ENCODE peak calls at places on chromosomes 1 and 21, in seven cellular contexts. One of them, this sample, is unnamed.

GRCh38 chr1:212562771-212563170 is 45.8 kb upstream of the ATF3 start:
- DNase-seq in HS-5: no peak
- DNase-seq in HTR-8/SVneo: no peak
- DNase-seq in stimulated activated CD4-positive, alpha-beta T cell treated with anti-CD3 and anti-CD28 coated beads, TNF-alpha, amount 100 ng/mL, for 48 hours: no peak
- DNase-seq in LoVo: no peak
- DNase-seq in AG08395: no peak
- DNase-seq in H54: no peak
- DNase-seq in this sample: no peak

GRCh38 chr1:54803761-54804470 is 2.8 kb upstream of the TTC22 start:
- DNase-seq in LoVo: no peak
- DNase-seq in HTR-8/SVneo: no peak
- DNase-seq in HS-5: no peak
- DNase-seq in stimulated activated CD4-positive, alpha-beta T cell treated with anti-CD3 and anti-CD28 coated beads, TNF-alpha, amount 100 ng/mL, for 48 hours: no peak
- DNase-seq in AG08395: peak; percentile 52
- DNase-seq in H54: peak; percentile 74
- DNase-seq in this sample: no peak

GRCh38 chr1:87024936-87025537 is 110.6 kb downstream of the HS2ST1 start:
- DNase-seq in HS-5: peak; percentile 10
- DNase-seq in H54: peak; percentile 11
- DNase-seq in LoVo: peak; percentile 44
- DNase-seq in stimulated activated CD4-positive, alpha-beta T cell treated with anti-CD3 and anti-CD28 coated beads, TNF-alpha, amount 100 ng/mL, for 48 hours: no peak
- DNase-seq in HTR-8/SVneo: peak; percentile 22
- DNase-seq in AG08395: peak; percentile 50
- DNase-seq in this sample: no peak

GRCh38 chr21:27776925-27777553 is 810.2 kb upstream of the ADAMTS5 start:
- DNase-seq in H54: no peak
- DNase-seq in HS-5: no peak
- DNase-seq in stimulated activated CD4-positive, alpha-beta T cell treated with anti-CD3 and anti-CD28 coated beads, TNF-alpha, amount 100 ng/mL, for 48 hours: no peak
- DNase-seq in HTR-8/SVneo: no peak
- DNase-seq in AG08395: no peak
- DNase-seq in LoVo: no peak
- DNase-seq in this sample: no peak

GRCh38 chr1:213014642-213015041 is 1.0 kb downstream of the ANGEL2 start:
- DNase-seq in HTR-8/SVneo: no peak
- DNase-seq in HS-5: peak; percentile 8
- DNase-seq in AG08395: peak; percentile 14
- DNase-seq in H54: no peak
- DNase-seq in stimulated activated CD4-positive, alpha-beta T cell treated with anti-CD3 and anti-CD28 coated beads, TNF-alpha, amount 100 ng/mL, for 48 hours: no peak
- DNase-seq in LoVo: no peak
- DNase-seq in this sample: no peak

GRCh38 chr21:42413093-42413492 is 9.4 kb downstream of the UBASH3A start:
- DNase-seq in HTR-8/SVneo: no peak
- DNase-seq in stimulated activated CD4-positive, alpha-beta T cell treated with anti-CD3 and anti-CD28 coated beads, TNF-alpha, amount 100 ng/mL, for 48 hours: no peak
- DNase-seq in H54: no peak
- DNase-seq in LoVo: no peak
- DNase-seq in AG08395: no peak
- DNase-seq in HS-5: no peak
- DNase-seq in this sample: no peak

GRCh38 chr21:15558884-15559283 is 170.9 kb upstream of the USP25 start:
- DNase-seq in stimulated activated CD4-positive, alpha-beta T cell treated with anti-CD3 and anti-CD28 coated beads, TNF-alpha, amount 100 ng/mL, for 48 hours: no peak
- DNase-seq in HS-5: no peak
- DNase-seq in LoVo: no peak
- DNase-seq in AG08395: no peak
- DNase-seq in HTR-8/SVneo: no peak
- DNase-seq in H54: no peak
- DNase-seq in this sample: no peak

GRCh38 chr1:175840787-175841186 is 97.4 kb upstream of the TNR start:
- DNase-seq in HTR-8/SVneo: no peak
- DNase-seq in LoVo: no peak
- DNase-seq in H54: no peak
- DNase-seq in stimulated activated CD4-positive, alpha-beta T cell treated with anti-CD3 and anti-CD28 coated beads, TNF-alpha, amount 100 ng/mL, for 48 hours: no peak
- DNase-seq in AG08395: no peak
- DNase-seq in HS-5: no peak
- DNase-seq in this sample: no peak

GRCh38 chr1:70386121-70386520 is 24.9 kb upstream of the CTH start:
- DNase-seq in LoVo: no peak
- DNase-seq in HS-5: no peak
- DNase-seq in H54: no peak
- DNase-seq in HTR-8/SVneo: no peak
- DNase-seq in stimulated activated CD4-positive, alpha-beta T cell treated with anti-CD3 and anti-CD28 coated beads, TNF-alpha, amount 100 ng/mL, for 48 hours: no peak
- DNase-seq in AG08395: no peak
- DNase-seq in this sample: no peak

GRCh38 chr1:95562230-95562629 is 328.2 kb downstream of the RWDD3 start:
- DNase-seq in stimulated activated CD4-positive, alpha-beta T cell treated with anti-CD3 and anti-CD28 coated beads, TNF-alpha, amount 100 ng/mL, for 48 hours: no peak
- DNase-seq in AG08395: no peak
- DNase-seq in H54: no peak
- DNase-seq in LoVo: no peak
- DNase-seq in HTR-8/SVneo: no peak
- DNase-seq in HS-5: no peak
- DNase-seq in this sample: no peak

GRCh38 chr1:228540161-228540917 is 53.2 kb downstream of the RNF187 start:
- DNase-seq in H54: no peak
- DNase-seq in HTR-8/SVneo: no peak
- DNase-seq in HS-5: no peak
- DNase-seq in stimulated activated CD4-positive, alpha-beta T cell treated with anti-CD3 and anti-CD28 coated beads, TNF-alpha, amount 100 ng/mL, for 48 hours: no peak
- DNase-seq in AG08395: no peak
- DNase-seq in LoVo: no peak
- DNase-seq in this sample: no peak

GRCh38 chr1:99533909-99534907 is 111.7 kb upstream of the PALMD start:
- DNase-seq in stimulated activated CD4-positive, alpha-beta T cell treated with anti-CD3 and anti-CD28 coated beads, TNF-alpha, amount 100 ng/mL, for 48 hours: no peak
- DNase-seq in H54: no peak
- DNase-seq in HS-5: no peak
- DNase-seq in LoVo: no peak
- DNase-seq in HTR-8/SVneo: no peak
- DNase-seq in AG08395: no peak
- DNase-seq in this sample: no peak

GRCh38 chr1:41006942-41007865 is 14.3 kb downstream of the SLFNL1 start:
- DNase-seq in LoVo: no peak
- DNase-seq in AG08395: peak; percentile 26
- DNase-seq in HTR-8/SVneo: no peak
- DNase-seq in stimulated activated CD4-positive, alpha-beta T cell treated with anti-CD3 and anti-CD28 coated beads, TNF-alpha, amount 100 ng/mL, for 48 hours: no peak
- DNase-seq in H54: no peak
- DNase-seq in HS-5: no peak
- DNase-seq in this sample: no peak

GRCh38 chr1:46246548-46247432 is 773 bp upstream of the RAD54L start:
- DNase-seq in HTR-8/SVneo: peak; percentile 92
- DNase-seq in LoVo: peak; percentile 14
- DNase-seq in HS-5: no peak
- DNase-seq in H54: peak; percentile 94
- DNase-seq in stimulated activated CD4-positive, alpha-beta T cell treated with anti-CD3 and anti-CD28 coated beads, TNF-alpha, amount 100 ng/mL, for 48 hours: peak; percentile 32
- DNase-seq in AG08395: peak; percentile 43
- DNase-seq in this sample: peak; percentile 66

GRCh38 chr1:161165742-161166668 is at the start of gene PPOX:
- DNase-seq in H54: peak; percentile 89
- DNase-seq in LoVo: peak; percentile 96
- DNase-seq in stimulated activated CD4-positive, alpha-beta T cell treated with anti-CD3 and anti-CD28 coated beads, TNF-alpha, amount 100 ng/mL, for 48 hours: peak; percentile 86
- DNase-seq in HS-5: peak; percentile 93
- DNase-seq in HTR-8/SVneo: peak; percentile 87
- DNase-seq in AG08395: peak; percentile 94
- DNase-seq in this sample: peak; percentile 91

GRCh38 chr1:230286890-230287269 is 139.3 kb downstream of the PGBD5 start:
- DNase-seq in HS-5: no peak
- DNase-seq in stimulated activated CD4-positive, alpha-beta T cell treated with anti-CD3 and anti-CD28 coated beads, TNF-alpha, amount 100 ng/mL, for 48 hours: no peak
- DNase-seq in LoVo: no peak
- DNase-seq in AG08395: no peak
- DNase-seq in HTR-8/SVneo: no peak
- DNase-seq in H54: no peak
- DNase-seq in this sample: no peak

GRCh38 chr1:237316352-237316751 is 274.4 kb downstream of the RYR2 start:
- DNase-seq in HTR-8/SVneo: no peak
- DNase-seq in H54: no peak
- DNase-seq in AG08395: no peak
- DNase-seq in LoVo: no peak
- DNase-seq in stimulated activated CD4-positive, alpha-beta T cell treated with anti-CD3 and anti-CD28 coated beads, TNF-alpha, amount 100 ng/mL, for 48 hours: no peak
- DNase-seq in HS-5: no peak
- DNase-seq in this sample: no peak

GRCh38 chr1:80392529-80392928 is 1386.0 kb upstream of the ADGRL4 start:
- DNase-seq in AG08395: no peak
- DNase-seq in stimulated activated CD4-positive, alpha-beta T cell treated with anti-CD3 and anti-CD28 coated beads, TNF-alpha, amount 100 ng/mL, for 48 hours: no peak
- DNase-seq in HTR-8/SVneo: no peak
- DNase-seq in H54: no peak
- DNase-seq in HS-5: peak; percentile 42
- DNase-seq in LoVo: no peak
- DNase-seq in this sample: no peak

GRCh38 chr1:42739753-42740700 is at the start of gene CLDN19:
- DNase-seq in stimulated activated CD4-positive, alpha-beta T cell treated with anti-CD3 and anti-CD28 coated beads, TNF-alpha, amount 100 ng/mL, for 48 hours: no peak
- DNase-seq in HTR-8/SVneo: no peak
- DNase-seq in AG08395: no peak
- DNase-seq in LoVo: no peak
- DNase-seq in H54: no peak
- DNase-seq in HS-5: no peak
- DNase-seq in this sample: no peak

GRCh38 chr1:204888294-204888693 is 17.6 kb downstream of the NFASC start:
- DNase-seq in HTR-8/SVneo: no peak
- DNase-seq in HS-5: no peak
- DNase-seq in H54: no peak
- DNase-seq in LoVo: no peak
- DNase-seq in stimulated activated CD4-positive, alpha-beta T cell treated with anti-CD3 and anti-CD28 coated beads, TNF-alpha, amount 100 ng/mL, for 48 hours: no peak
- DNase-seq in AG08395: peak; percentile 51
- DNase-seq in this sample: no peak

GRCh38 chr1:16724718-16725438 is 15.4 kb upstream of the RNU1-4 start:
- DNase-seq in H54: no peak
- DNase-seq in LoVo: no peak
- DNase-seq in HS-5: no peak
- DNase-seq in HTR-8/SVneo: no peak
- DNase-seq in stimulated activated CD4-positive, alpha-beta T cell treated with anti-CD3 and anti-CD28 coated beads, TNF-alpha, amount 100 ng/mL, for 48 hours: no peak
- DNase-seq in AG08395: no peak
- DNase-seq in this sample: no peak

GRCh38 chr1:62318756-62319544 is at the start of gene KANK4:
- DNase-seq in LoVo: peak; percentile 8
- DNase-seq in H54: no peak
- DNase-seq in AG08395: no peak
- DNase-seq in HTR-8/SVneo: no peak
- DNase-seq in stimulated activated CD4-positive, alpha-beta T cell treated with anti-CD3 and anti-CD28 coated beads, TNF-alpha, amount 100 ng/mL, for 48 hours: no peak
- DNase-seq in HS-5: no peak
- DNase-seq in this sample: no peak

GRCh38 chr1:226404063-226404903 is 3.6 kb downstream of the PARP1 start:
- DNase-seq in LoVo: no peak
- DNase-seq in HS-5: peak; percentile 20
- DNase-seq in stimulated activated CD4-positive, alpha-beta T cell treated with anti-CD3 and anti-CD28 coated beads, TNF-alpha, amount 100 ng/mL, for 48 hours: no peak
- DNase-seq in H54: no peak
- DNase-seq in HTR-8/SVneo: no peak
- DNase-seq in AG08395: peak; percentile 50
- DNase-seq in this sample: no peak

GRCh38 chr1:26574018-26574417 is 44.5 kb downstream of the RPS6KA1 start:
- DNase-seq in AG08395: no peak
- DNase-seq in LoVo: no peak
- DNase-seq in stimulated activated CD4-positive, alpha-beta T cell treated with anti-CD3 and anti-CD28 coated beads, TNF-alpha, amount 100 ng/mL, for 48 hours: no peak
- DNase-seq in H54: no peak
- DNase-seq in HTR-8/SVneo: no peak
- DNase-seq in HS-5: no peak
- DNase-seq in this sample: no peak

GRCh38 chr1:53122194-53122846 is 20.1 kb downstream of the SLC1A7 start:
- DNase-seq in H54: no peak
- DNase-seq in HTR-8/SVneo: no peak
- DNase-seq in LoVo: no peak
- DNase-seq in stimulated activated CD4-positive, alpha-beta T cell treated with anti-CD3 and anti-CD28 coated beads, TNF-alpha, amount 100 ng/mL, for 48 hours: no peak
- DNase-seq in HS-5: no peak
- DNase-seq in AG08395: peak; percentile 57
- DNase-seq in this sample: no peak

GRCh38 chr1:53470155-53470554 is 11.0 kb downstream of the DMRTB1 start:
- DNase-seq in HS-5: no peak
- DNase-seq in H54: no peak
- DNase-seq in stimulated activated CD4-positive, alpha-beta T cell treated with anti-CD3 and anti-CD28 coated beads, TNF-alpha, amount 100 ng/mL, for 48 hours: no peak
- DNase-seq in HTR-8/SVneo: no peak
- DNase-seq in LoVo: no peak
- DNase-seq in AG08395: peak; percentile 95
- DNase-seq in this sample: no peak

GRCh38 chr21:35215870-35216269 is 166.8 kb upstream of the RUNX1 start:
- DNase-seq in HTR-8/SVneo: no peak
- DNase-seq in stimulated activated CD4-positive, alpha-beta T cell treated with anti-CD3 and anti-CD28 coated beads, TNF-alpha, amount 100 ng/mL, for 48 hours: no peak
- DNase-seq in LoVo: no peak
- DNase-seq in HS-5: no peak
- DNase-seq in AG08395: no peak
- DNase-seq in H54: no peak
- DNase-seq in this sample: no peak

GRCh38 chr1:46340404-46341221 is at the start of gene NSUN4:
- DNase-seq in AG08395: peak; percentile 95
- DNase-seq in H54: peak; percentile 82
- DNase-seq in LoVo: peak; percentile 88
- DNase-seq in stimulated activated CD4-positive, alpha-beta T cell treated with anti-CD3 and anti-CD28 coated beads, TNF-alpha, amount 100 ng/mL, for 48 hours: peak; percentile 77
- DNase-seq in HS-5: peak; percentile 86
- DNase-seq in HTR-8/SVneo: peak; percentile 84
- DNase-seq in this sample: peak; percentile 79

GRCh38 chr1:11559211-11559970 is 80.4 kb downstream of the DISP3 start:
- DNase-seq in LoVo: no peak
- DNase-seq in HTR-8/SVneo: no peak
- DNase-seq in stimulated activated CD4-positive, alpha-beta T cell treated with anti-CD3 and anti-CD28 coated beads, TNF-alpha, amount 100 ng/mL, for 48 hours: no peak
- DNase-seq in AG08395: no peak
- DNase-seq in HS-5: no peak
- DNase-seq in H54: no peak
- DNase-seq in this sample: no peak

GRCh38 chr1:156896490-156897033 is 3.0 kb downstream of the PEAR1 start:
- DNase-seq in HS-5: peak; percentile 91
- DNase-seq in AG08395: peak; percentile 96
- DNase-seq in LoVo: peak; percentile 68
- DNase-seq in stimulated activated CD4-positive, alpha-beta T cell treated with anti-CD3 and anti-CD28 coated beads, TNF-alpha, amount 100 ng/mL, for 48 hours: no peak
- DNase-seq in H54: peak; percentile 98
- DNase-seq in HTR-8/SVneo: peak; percentile 90
- DNase-seq in this sample: no peak

This sample was measured in stimulated activated CD8-positive, alpha-beta memory T cell treated with anti-CD3 and anti-CD28 coated beads, Interleukin-15, amount 100 ng/mL, for 48 hours.